ENCODE peak calls at places on chromosomes 12 and 14, in seven cellular contexts. E is sigmoid colon; P is body of pancreas; X is CD8-positive, alpha-beta T cell; N is left ventricle myocardium inferior; O is ovary; H is transverse colon. G is an unnamed sample. For H3K27me3 and H3K4me1, the result is how much of the 10 kb centered on the place peaks cover.

GRCh38 chr12:66803972-66804371 is 125.1 kb upstream of the GRIP1 start:
- DNase-seq in N (no peak), O (no peak), H (no peak), E (no peak), X (no peak), P (no peak), G (no peak)

GRCh38 chr12:2856051-2856450 is 788 bp downstream of the TEX52 start:
- DNase-seq in H (no peak), X (no peak), P (no peak), O (no peak), E (no peak), N (no peak), G (no peak)

GRCh38 chr14:99035268-99035667 is 236.7 kb downstream of the BCL11B start:
- DNase-seq in O (peak), P (no peak), E (peak), N (peak), X (no peak), H (peak), G (no peak)

GRCh38 chr14:77318006-77318553 is 2.6 kb downstream of the POMT2 start:
- DNase-seq in H (no peak), N (no peak), P (no peak), E (peak), O (no peak), X (no peak), G (no peak)

GRCh38 chr14:56339855-56340701 is 221.9 kb downstream of the PELI2 start:
- DNase-seq in E (peak), H (peak), X (peak), N (peak), O (peak), P (peak), G (no peak)

GRCh38 chr14:77985235-77985634 is 184.9 kb upstream of the NRXN3 start:
- DNase-seq in N (no peak), O (no peak), X (no peak), H (no peak), P (no peak), E (no peak), G (no peak)

GRCh38 chr12:89250648-89251047 is 101.7 kb downstream of the DUSP6 start:
- DNase-seq in E (no peak), H (no peak), P (no peak), O (no peak), N (no peak), X (no peak), G (no peak)

GRCh38 chr14:99035712-99036593 is 236.0 kb downstream of the BCL11B start:
- DNase-seq in X (no peak), H (peak), N (peak), P (peak), O (peak), E (peak), G (peak)

GRCh38 chr14:69959136-69959535 is 79.9 kb downstream of the SMOC1 start:
- DNase-seq in E (no peak), P (no peak), N (no peak), H (no peak), O (no peak), X (no peak), G (no peak)

GRCh38 chr12:31958601-31959000 is 614 bp upstream of the RESF1 start:
- DNase-seq in O (no peak), H (no peak), X (no peak), P (no peak), E (no peak), N (no peak), G (no peak)

GRCh38 chr14:67570453-67570852 is 29.6 kb downstream of the PIGH start:
- DNase-seq in N (no peak), X (no peak), O (no peak), H (no peak), P (no peak), E (no peak), G (no peak)
- TF ChIP-seq CTCF in N (no peak), X (no peak), O (no peak), H (no peak), P (no peak), E (no peak), G (no peak)

DNA sequence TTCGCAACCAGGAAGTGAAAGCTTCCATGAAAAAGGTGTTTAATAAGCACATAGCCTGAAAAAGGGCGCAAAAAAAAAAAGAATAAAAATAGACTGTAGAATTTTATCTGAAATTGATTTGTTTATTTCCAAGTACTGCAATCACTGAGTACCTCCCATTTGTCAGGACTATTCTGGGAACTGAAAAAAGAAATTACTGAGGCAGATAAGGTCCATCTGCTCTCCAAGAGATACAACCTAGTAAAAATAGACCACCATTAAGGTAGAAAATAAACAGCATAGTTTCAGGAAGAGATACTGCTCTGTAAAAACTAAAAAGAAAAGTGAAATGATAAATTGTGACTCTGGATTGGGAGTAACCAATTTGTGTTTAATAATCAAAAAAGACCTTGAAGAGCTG is 24.7 kb downstream of the OR4N2 start:
- DNase-seq in N (no peak), X (no peak), P (no peak), E (no peak), O (no peak), H (no peak), G (no peak)
- H3K27me3 ChIP-seq in N (under half), X (under half), P (under half), E (under half), O (under half), H (under half), G (under half)

GRCh38 chr14:81313200-81313599 is 86.9 kb downstream of the STON2 start:
- DNase-seq in X (no peak), P (no peak), E (no peak), H (no peak), N (no peak), O (no peak), G (no peak)
- H3K4me1 ChIP-seq in X (under half), P (under half), E (under half), H (under half), N (under half), O (under half), G (under half)

DNA sequence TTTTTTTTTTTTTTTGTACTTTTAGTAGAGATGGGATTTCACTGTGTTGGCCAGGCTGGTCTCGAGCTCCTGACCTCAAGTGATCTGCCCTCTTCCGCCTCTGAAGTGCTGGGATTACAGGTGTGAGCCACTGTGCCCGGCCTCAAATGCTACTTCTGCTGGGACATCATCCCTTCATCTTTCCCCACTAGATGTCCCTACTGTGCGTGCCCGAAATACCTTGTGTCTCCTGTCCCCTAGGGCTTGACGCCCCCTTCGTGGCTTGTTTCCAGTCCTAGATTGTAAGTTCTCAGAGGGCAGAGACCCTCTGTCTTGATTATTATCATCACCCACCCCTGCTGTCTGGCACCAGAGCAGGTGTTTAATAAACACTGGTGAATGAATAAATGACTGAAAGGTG is 14.9 kb downstream of the CCDC63 start:
- DNase-seq in X (no peak), E (no peak), P (no peak), H (no peak), N (no peak), O (no peak), G (no peak)
- TF ChIP-seq CTCF in X (no peak), E (no peak), P (no peak), H (no peak), N (peak), O (no peak), G (no peak)

GRCh38 chr12:54005531-54005852 is 3.3 kb upstream of the HOXC8 start:
- DNase-seq in H (no peak), P (no peak), O (no peak), X (no peak), N (no peak), E (no peak), G (no peak)

GRCh38 chr12:54004063-54004840 is 4.3 kb downstream of the HOXC9 start:
- DNase-seq in H (no peak), N (no peak), P (no peak), O (no peak), X (no peak), E (no peak), G (no peak)

GRCh38 chr12:54005853-54006699 is 2.7 kb upstream of the HOXC8 start:
- DNase-seq in O (peak), P (peak), E (peak), X (peak), H (peak), N (peak), G (no peak)

GRCh38 chr12:54003625-54004024 is 3.7 kb downstream of the HOXC9 start:
- DNase-seq in O (no peak), N (no peak), H (no peak), X (no peak), P (no peak), E (no peak), G (no peak)

DNA sequence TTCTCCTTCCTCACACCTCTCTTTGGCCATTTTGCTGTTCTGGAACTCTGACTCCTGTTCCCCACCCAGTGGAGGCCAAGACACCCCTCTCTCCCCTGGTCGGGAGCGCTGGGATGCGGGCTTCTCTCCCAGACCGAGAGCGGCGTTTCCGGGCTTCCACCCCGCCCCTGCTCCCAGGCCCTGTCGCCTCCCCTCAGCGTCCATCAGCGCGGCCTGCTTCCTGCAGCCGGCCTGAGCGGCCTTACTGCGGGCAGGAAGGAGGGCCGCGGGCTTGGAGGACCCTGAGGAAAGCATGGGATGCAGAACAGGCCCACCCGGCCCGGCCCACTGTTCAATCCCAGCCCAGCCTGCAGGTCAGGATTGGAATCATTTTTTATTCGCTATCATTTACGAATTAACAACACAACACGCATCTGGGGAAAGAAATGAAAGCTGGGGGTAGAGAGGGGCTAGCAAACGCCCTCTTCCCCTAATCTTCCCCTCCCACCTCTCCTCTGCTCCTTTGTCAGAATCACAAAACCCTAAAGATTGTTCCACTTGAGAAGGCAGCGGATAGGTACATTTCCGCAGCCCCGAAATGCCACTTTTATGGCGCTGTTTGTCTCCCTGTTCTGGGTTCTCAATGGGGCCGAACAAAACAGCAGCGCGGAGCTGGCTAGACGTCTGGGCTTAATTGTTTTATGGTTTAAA is 3.8 kb upstream of the HOXC8 start:
- DNase-seq in E (no peak), X (no peak), H (no peak), N (no peak), P (no peak), O (no peak), G (no peak)
- H3K27me3 ChIP-seq in E (half or more), X (half or more), H (half or more), N (half or more), P (half or more), O (under half), G (half or more)

DNA sequence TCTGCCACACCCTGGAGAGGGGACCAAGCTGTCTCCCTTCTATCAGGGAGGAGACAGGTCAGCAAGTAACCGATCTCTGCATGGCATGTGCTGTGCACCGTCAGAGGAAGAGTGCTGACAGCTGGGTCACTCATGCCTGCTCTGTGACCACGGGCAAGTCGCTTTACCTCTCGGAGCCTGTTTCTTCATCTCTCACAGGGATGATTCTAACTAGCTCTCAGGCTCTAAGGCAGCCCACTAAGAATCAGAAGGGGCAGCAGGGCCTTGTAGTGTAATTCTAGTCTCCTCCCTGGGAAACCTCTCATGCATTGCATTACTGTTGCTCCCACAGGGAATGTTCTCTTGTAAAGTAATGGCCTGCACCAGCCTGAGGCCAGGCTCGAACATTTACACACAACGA is 11.9 kb downstream of the CD9 start:
- DNase-seq in P (no peak), H (no peak), X (no peak), O (no peak), E (no peak), N (no peak), G (no peak)
- H3K4me1 ChIP-seq in P (under half), H (half or more), X (under half), O (under half), E (under half), N (half or more), G (half or more)

GRCh38 chr12:73892181-73892580 is 645.5 kb upstream of the ATXN7L3B start:
- DNase-seq in H (no peak), O (no peak), N (no peak), X (no peak), E (no peak), P (no peak), G (no peak)
- TF ChIP-seq CTCF in H (no peak), O (no peak), N (no peak), X (no peak), E (no peak), P (no peak), G (no peak)